ENCODE peak calls at places on chromosomes 5 and 9, in eight cellular contexts. U, V, A, E, B, D, J and W are unnamed samples.

GRCh38 chr5:5615569-5615968 is 193.1 kb downstream of the ICE1 start:
- DNase-seq in J (no peak), A (no peak), D (no peak), E (no peak), V (no peak), U (no peak), B (no peak), W (no peak)

GRCh38 chr9:38208206-38208901 is 139.3 kb upstream of the SHB start:
- DNase-seq in E (no peak), U (no peak), V (no peak), B (no peak), D (no peak), J (no peak), A (no peak), W (no peak)

GRCh38 chr5:33476992-33477391 is 36.2 kb downstream of the TARS1 start:
- DNase-seq in E (no peak), U (no peak), V (no peak), J (no peak), A (no peak), D (no peak), B (no peak), W (no peak)

GRCh38 chr9:127776195-127776918 is 2.1 kb downstream of the SH2D3C start:
- DNase-seq in E (peak), A (no peak), J (peak), V (no peak), B (peak), U (no peak), D (peak), W (no peak)

GRCh38 chr9:127977877-127978647 is 2.7 kb downstream of the EEIG1 start:
- DNase-seq in J (no peak), A (peak), E (no peak), V (peak), D (no peak), B (no peak), U (peak), W (no peak)

GRCh38 chr9:71681708-71682268 is 86.5 kb downstream of the CEMIP2 start:
- DNase-seq in D (no peak), U (peak), A (peak), J (no peak), B (no peak), V (no peak), E (no peak), W (no peak)

GRCh38 chr9:107711528-107711927 is 222.0 kb upstream of the KLF4 start:
- DNase-seq in V (peak), B (no peak), J (no peak), A (peak), D (no peak), E (no peak), U (peak), W (no peak)

GRCh38 chr5:39283231-39283818 is 64.0 kb upstream of the FYB1 start:
- DNase-seq in A (peak), V (peak), U (peak), J (peak), D (peak), E (peak), B (no peak), W (peak)

GRCh38 chr9:70563437-70564204 is 149.2 kb upstream of the KLF9 start:
- DNase-seq in A (no peak), J (no peak), E (peak), B (no peak), U (peak), V (no peak), D (peak), W (no peak)

GRCh38 chr9:70566743-70567142 is 152.3 kb upstream of the KLF9 start:
- DNase-seq in E (no peak), U (no peak), A (no peak), J (no peak), V (no peak), B (no peak), D (no peak), W (no peak)

GRCh38 chr9:70563010-70563409 is 148.6 kb upstream of the KLF9 start:
- DNase-seq in U (no peak), V (no peak), J (no peak), A (no peak), B (no peak), E (no peak), D (no peak), W (no peak)

GRCh38 chr9:70566066-70566465 is 151.6 kb upstream of the KLF9 start:
- DNase-seq in E (no peak), V (no peak), U (no peak), J (no peak), A (no peak), D (no peak), B (no peak), W (no peak)

GRCh38 chr9:70564464-70565190 is 150.2 kb upstream of the KLF9 start:
- DNase-seq in B (no peak), V (no peak), D (no peak), U (no peak), A (no peak), J (no peak), E (no peak), W (no peak)
- H3K27ac ChIP-seq in B (peak), V (no peak), D (no peak), U (no peak), A (no peak), J (no peak), E (peak), W (no peak)

GRCh38 chr9:134748637-134749036 is 107.0 kb downstream of the COL5A1 start:
- DNase-seq in J (no peak), D (no peak), E (no peak), U (no peak), A (no peak), V (no peak), B (no peak), W (no peak)

GRCh38 chr9:134750450-134751155 is 109.0 kb downstream of the COL5A1 start:
- DNase-seq in A (no peak), B (peak), E (no peak), D (no peak), V (no peak), J (no peak), U (no peak), W (no peak)

GRCh38 chr9:134752476-134752875 is 110.9 kb downstream of the COL5A1 start:
- DNase-seq in A (no peak), B (peak), E (no peak), D (no peak), J (no peak), U (no peak), V (no peak), W (no peak)

GRCh38 chr9:134753191-134753590 is 111.6 kb downstream of the COL5A1 start:
- DNase-seq in J (no peak), D (no peak), A (no peak), E (no peak), U (no peak), V (no peak), B (peak), W (no peak)

DNA sequence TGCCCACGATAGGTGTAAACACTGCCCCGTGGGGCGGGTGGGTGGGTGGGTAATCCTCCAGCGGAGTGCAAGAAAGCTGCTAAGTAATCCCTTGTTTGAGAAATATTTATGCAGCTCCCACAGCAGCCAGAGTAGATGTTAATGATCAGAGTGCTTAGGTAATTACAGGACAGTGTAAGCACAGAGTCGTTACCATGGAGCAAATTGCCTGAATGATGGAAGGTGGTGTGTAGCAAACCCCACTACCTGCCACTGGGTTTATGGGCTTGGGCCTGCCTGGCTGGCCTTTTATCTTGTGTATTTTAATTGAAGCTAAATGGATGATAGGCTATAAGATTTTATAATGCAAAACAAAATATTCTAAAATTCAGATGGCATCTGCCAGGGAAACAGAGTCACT is 110.0 kb downstream of the COL5A1 start:
- DNase-seq in A (no peak), U (no peak), E (no peak), B (no peak), D (no peak), V (no peak), J (no peak), W (no peak)
- H3K27ac ChIP-seq in A (no peak), U (no peak), E (no peak), B (no peak), D (no peak), V (no peak), J (no peak), W (no peak)

GRCh38 chr5:113608113-113608551 is 94.6 kb downstream of the YTHDC2 start:
- DNase-seq in U (peak), E (no peak), D (no peak), V (no peak), B (no peak), J (no peak), A (no peak), W (no peak)
- H3K27ac ChIP-seq in U (no peak), E (no peak), D (no peak), V (no peak), B (no peak), J (no peak), A (no peak), W (no peak)

GRCh38 chr5:150490754-150491153 is 17.2 kb upstream of the NDST1 start:
- DNase-seq in E (no peak), D (no peak), U (no peak), B (no peak), V (no peak), A (no peak), J (no peak), W (no peak)

GRCh38 chr5:150489358-150490295 is 18.3 kb upstream of the NDST1 start:
- DNase-seq in B (no peak), J (peak), A (no peak), E (no peak), U (peak), D (no peak), V (no peak), W (no peak)

GRCh38 chr5:150490296-150490669 is 17.6 kb upstream of the NDST1 start:
- DNase-seq in B (no peak), U (no peak), A (no peak), D (no peak), V (no peak), J (no peak), E (no peak), W (no peak)

GRCh38 chr5:150487199-150488061 is 20.5 kb upstream of the NDST1 start:
- DNase-seq in D (no peak), E (no peak), J (peak), V (no peak), B (no peak), U (peak), A (peak), W (peak)

DNA sequence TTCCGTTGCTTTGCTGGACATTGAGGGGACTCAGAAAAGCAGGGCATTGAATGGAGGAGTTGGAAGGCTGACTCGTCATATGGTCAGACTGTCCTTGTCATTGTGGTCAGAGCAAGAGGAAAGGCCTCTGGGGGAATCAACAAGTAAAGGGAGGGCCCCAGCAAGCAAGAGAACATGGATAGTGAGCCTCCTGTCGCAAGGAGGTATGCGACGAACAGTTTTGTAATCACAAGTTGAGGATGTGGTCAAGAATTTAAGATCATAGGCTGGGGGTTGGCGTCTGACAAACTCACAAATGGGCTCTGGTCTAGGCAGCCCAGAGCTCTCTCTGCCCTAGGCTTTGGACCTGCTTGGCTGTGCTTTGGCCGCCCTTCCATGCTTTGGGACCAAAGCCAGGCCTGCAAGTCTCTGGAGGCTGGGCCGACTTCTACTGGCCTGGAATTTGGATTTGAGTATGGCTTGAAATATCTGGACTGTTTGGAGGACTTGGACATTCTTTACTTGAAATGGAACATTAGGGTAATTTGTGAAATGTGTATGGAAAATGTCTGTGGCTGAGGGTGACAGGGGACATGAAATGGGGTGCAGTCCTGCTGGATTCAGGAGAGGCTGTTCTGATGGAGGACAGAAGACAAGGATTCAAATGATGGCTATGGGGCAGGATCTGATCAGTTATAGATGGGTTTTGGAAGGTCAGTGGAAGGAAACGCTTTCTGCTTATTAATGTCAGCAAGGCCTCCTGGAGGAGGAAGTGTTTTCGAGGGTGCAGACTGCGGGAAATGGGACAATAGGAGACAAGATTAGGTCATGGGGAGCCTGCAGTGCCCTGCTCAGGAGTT is 19.2 kb upstream of the NDST1 start:
- DNase-seq in J (peak), E (no peak), A (peak), B (no peak), D (no peak), V (peak), U (peak), W (peak)
- H3K27ac ChIP-seq in J (peak), E (no peak), A (peak), B (peak), D (peak), V (peak), U (peak), W (peak)

GRCh38 chr9:3740690-3741419 is 215.1 kb upstream of the RFX3 start:
- DNase-seq in V (no peak), U (no peak), E (no peak), B (no peak), J (no peak), A (no peak), D (no peak), W (no peak)

GRCh38 chr9:3733039-3733408 is 207.2 kb upstream of the RFX3 start:
- DNase-seq in D (no peak), B (no peak), V (no peak), E (no peak), A (no peak), J (no peak), U (no peak), W (no peak)

GRCh38 chr9:3732077-3733038 is 206.6 kb upstream of the RFX3 start:
- DNase-seq in E (peak), U (peak), B (no peak), J (peak), A (peak), V (peak), D (peak), W (peak)

GRCh38 chr9:3735251-3735650 is 209.4 kb upstream of the RFX3 start:
- DNase-seq in V (no peak), D (no peak), B (no peak), E (no peak), J (no peak), A (no peak), U (no peak), W (no peak)

DNA sequence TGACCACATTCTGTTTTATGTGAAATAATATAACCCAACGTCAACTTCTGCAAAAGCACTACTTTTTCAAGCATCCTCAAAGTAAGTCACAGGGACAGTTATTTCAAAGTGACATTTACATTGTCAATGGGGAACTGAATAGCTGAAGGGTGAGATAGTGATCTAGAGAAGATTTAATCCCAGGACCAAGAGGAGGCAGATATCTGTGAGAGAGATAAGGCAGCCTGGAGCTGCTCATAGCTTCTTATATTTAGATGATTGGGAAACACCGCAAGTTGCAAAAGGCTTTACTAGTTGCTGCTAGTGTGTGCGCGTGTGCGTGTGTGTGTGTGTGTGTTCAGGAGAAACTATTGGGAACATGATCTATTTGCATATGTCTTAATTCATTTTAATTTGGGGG is 210.4 kb upstream of the RFX3 start:
- DNase-seq in E (no peak), A (no peak), V (no peak), J (no peak), D (no peak), B (no peak), U (peak), W (no peak)
- H3K27ac ChIP-seq in E (no peak), A (no peak), V (no peak), J (no peak), D (no peak), B (no peak), U (no peak), W (no peak)

DNA sequence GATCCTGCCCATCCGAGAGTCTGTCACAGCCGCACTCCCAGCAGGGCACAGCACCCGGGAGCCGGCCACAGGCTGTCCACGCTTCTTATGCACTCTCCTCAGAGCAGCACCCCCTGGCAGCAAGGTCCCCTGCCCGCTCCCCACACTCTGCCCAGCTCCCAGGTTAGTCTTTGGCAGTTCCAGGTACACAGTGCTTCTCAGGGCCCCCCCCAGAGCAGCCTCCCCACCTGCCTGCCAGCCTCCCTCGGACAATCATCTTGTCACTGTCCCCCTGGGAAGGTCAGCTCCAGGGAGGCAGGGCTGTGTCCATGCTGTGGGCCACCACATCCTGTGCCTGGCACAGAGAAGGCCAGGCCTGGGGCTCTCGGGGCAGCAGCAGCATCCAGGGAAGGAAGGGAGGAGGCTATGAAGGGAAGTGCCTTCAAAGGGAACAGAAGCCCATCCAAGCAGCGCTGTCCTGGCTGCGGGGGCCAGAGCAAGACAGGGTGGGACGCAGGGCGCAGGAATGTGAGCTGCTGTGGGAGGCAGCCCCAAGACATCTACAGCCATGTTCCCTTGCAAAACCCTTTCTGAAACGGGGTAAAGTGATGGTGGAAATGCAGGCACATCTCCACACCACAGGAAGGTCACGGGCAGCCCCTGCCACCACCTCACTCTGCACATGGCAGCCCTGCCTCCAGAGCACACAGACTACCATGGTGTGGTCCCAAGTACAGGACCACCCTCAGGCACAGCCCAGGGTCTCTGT is 68.6 kb upstream of the ADAMTS2 start:
- DNase-seq in A (no peak), V (no peak), E (no peak), B (no peak), J (no peak), U (no peak), D (no peak), W (no peak)
- H3K27ac ChIP-seq in A (no peak), V (no peak), E (no peak), B (no peak), J (no peak), U (no peak), D (no peak), W (no peak)

GRCh38 chr9:136454026-136454796 is 14.6 kb upstream of the INPP5E start:
- DNase-seq in J (no peak), D (no peak), A (no peak), B (no peak), U (no peak), E (no peak), V (no peak), W (no peak)
- H3K27ac ChIP-seq in J (no peak), D (no peak), A (no peak), B (no peak), U (no peak), E (no peak), V (no peak), W (no peak)